ENCODE peak calls at places on chromosome 19, in six cellular contexts. One of them, this sample, is unnamed.

GRCh38 chr19:2282062-2282861 is at the start of gene PEAK3:
- DNase-seq in NCI-H2081: no peak
- DNase-seq in activated T-cell treated with anti-CD3 and anti-CD28 coated beads for 1 hour: no peak
- DNase-seq in HEK293T: no peak
- DNase-seq in T-helper 2 cell: peak; percentile 46
- DNase-seq in lung: peak; percentile 82
- DNase-seq in this sample: no peak

GRCh38 chr19:49436381-49437017 is 4.8 kb downstream of the SLC17A7 start:
- DNase-seq in lung: no peak
- DNase-seq in activated T-cell treated with anti-CD3 and anti-CD28 coated beads for 1 hour: no peak
- DNase-seq in T-helper 2 cell: peak; percentile 52
- DNase-seq in HEK293T: no peak
- DNase-seq in NCI-H2081: no peak
- DNase-seq in this sample: no peak

GRCh38 chr19:18007605-18007938 is 398 bp upstream of the ARRDC2 start:
- DNase-seq in HEK293T: no peak
- DNase-seq in T-helper 2 cell: no peak
- DNase-seq in activated T-cell treated with anti-CD3 and anti-CD28 coated beads for 1 hour: no peak
- DNase-seq in lung: no peak
- DNase-seq in NCI-H2081: no peak
- DNase-seq in this sample: no peak

GRCh38 chr19:15249560-15249874 is 17.3 kb upstream of the EPHX3 start:
- DNase-seq in HEK293T: no peak
- DNase-seq in activated T-cell treated with anti-CD3 and anti-CD28 coated beads for 1 hour: no peak
- DNase-seq in NCI-H2081: no peak
- DNase-seq in lung: no peak
- DNase-seq in T-helper 2 cell: no peak
- DNase-seq in this sample: no peak

GRCh38 chr19:56707821-56708220 is 36.3 kb upstream of the ZNF835 start:
- DNase-seq in T-helper 2 cell: no peak
- DNase-seq in HEK293T: no peak
- DNase-seq in activated T-cell treated with anti-CD3 and anti-CD28 coated beads for 1 hour: no peak
- DNase-seq in lung: no peak
- DNase-seq in NCI-H2081: no peak
- DNase-seq in this sample: no peak

GRCh38 chr19:18656337-18657086 is 19.7 kb downstream of the KLHL26 start:
- DNase-seq in activated T-cell treated with anti-CD3 and anti-CD28 coated beads for 1 hour: no peak
- DNase-seq in HEK293T: no peak
- DNase-seq in lung: no peak
- DNase-seq in NCI-H2081: no peak
- DNase-seq in T-helper 2 cell: no peak
- DNase-seq in this sample: no peak

GRCh38 chr19:6690160-6690885 is 20.4 kb upstream of the TNFSF14 start:
- DNase-seq in lung: no peak
- DNase-seq in NCI-H2081: no peak
- DNase-seq in activated T-cell treated with anti-CD3 and anti-CD28 coated beads for 1 hour: no peak
- DNase-seq in HEK293T: no peak
- DNase-seq in T-helper 2 cell: no peak
- DNase-seq in this sample: no peak

GRCh38 chr19:35901854-35902661 is at the start of gene HCST:
- DNase-seq in activated T-cell treated with anti-CD3 and anti-CD28 coated beads for 1 hour: no peak
- DNase-seq in lung: no peak
- DNase-seq in NCI-H2081: no peak
- DNase-seq in T-helper 2 cell: peak; percentile 75
- DNase-seq in HEK293T: no peak
- DNase-seq in this sample: peak; percentile 33

GRCh38 chr19:35315883-35316282 is 13.1 kb upstream of the CD22 start:
- DNase-seq in HEK293T: no peak
- DNase-seq in lung: no peak
- DNase-seq in T-helper 2 cell: no peak
- DNase-seq in activated T-cell treated with anti-CD3 and anti-CD28 coated beads for 1 hour: no peak
- DNase-seq in NCI-H2081: no peak
- DNase-seq in this sample: no peak

GRCh38 chr19:19539738-19540703 is 2.0 kb downstream of the CILP2 start:
- DNase-seq in HEK293T: peak; percentile 83
- DNase-seq in activated T-cell treated with anti-CD3 and anti-CD28 coated beads for 1 hour: peak; percentile 44
- DNase-seq in T-helper 2 cell: peak; percentile 78
- DNase-seq in NCI-H2081: no peak
- DNase-seq in lung: peak; percentile 70
- DNase-seq in this sample: peak; percentile 33

GRCh38 chr19:10353793-10354391 is 14.5 kb upstream of the ICAM3 start:
- DNase-seq in HEK293T: peak; percentile 75
- DNase-seq in activated T-cell treated with anti-CD3 and anti-CD28 coated beads for 1 hour: no peak
- DNase-seq in T-helper 2 cell: peak; percentile 55
- DNase-seq in NCI-H2081: no peak
- DNase-seq in lung: no peak
- DNase-seq in this sample: peak; percentile 26

GRCh38 chr19:13001502-13002388 is 6.5 kb downstream of the NFIX start:
- DNase-seq in lung: peak; percentile 61
- DNase-seq in NCI-H2081: no peak
- DNase-seq in HEK293T: no peak
- DNase-seq in activated T-cell treated with anti-CD3 and anti-CD28 coated beads for 1 hour: no peak
- DNase-seq in T-helper 2 cell: no peak
- DNase-seq in this sample: no peak